ENCODE peak calls at places on chromosome 13, in four cellular contexts. J is GM12878, L is SK-N-SH, V is K562. K is an unnamed sample.

GRCh38 chr13:38879278-38879677 is 111.4 kb downstream of the STOML3 start:
- DNase-seq in J (no peak), L (no peak), V (no peak), K (no peak)

GRCh38 chr13:43805681-43806128 is 18.9 kb upstream of the ENOX1 start:
- DNase-seq in J (no peak), L (no peak), V (no peak), K (no peak)

GRCh38 chr13:40052954-40053353 is 397.5 kb downstream of the COG6 start:
- DNase-seq in J (no peak), L (no peak), V (no peak), K (no peak)

GRCh38 chr13:99227909-99228688 is 27.4 kb downstream of the UBAC2 start:
- DNase-seq in J (no peak), L (no peak), V (no peak), K (no peak)

GRCh38 chr13:36813226-36813625 is 5.8 kb upstream of the RFXAP start:
- DNase-seq in J (no peak), L (no peak), V (no peak), K (no peak)

GRCh38 chr13:101434486-101434885 is 18.0 kb upstream of the ITGBL1 start:
- DNase-seq in J (no peak), L (no peak), V (no peak), K (no peak)

GRCh38 chr13:39038569-39038898 is 278 bp downstream of the NHLRC3 start:
- DNase-seq in J (no peak), L (no peak), V (no peak), K (no peak)

GRCh38 chr13:44906758-44907157 is 82.5 kb downstream of the NUFIP1 start:
- DNase-seq in J (no peak), L (no peak), V (no peak), K (no peak)

GRCh38 chr13:24050292-24050711 is 110.2 kb upstream of the SPATA13 start:
- DNase-seq in J (no peak), L (no peak), V (no peak), K (no peak)

GRCh38 chr13:98839826-98840769 is 87.6 kb upstream of the SLC15A1 start:
- DNase-seq in J (no peak), L (peak; percentile 72), V (peak; percentile 41), K (peak; percentile 75)

GRCh38 chr13:91264484-91264883 is 83.0 kb upstream of the MIR17HG start:
- DNase-seq in J (no peak), L (no peak), V (no peak), K (no peak)

GRCh38 chr13:23969672-23970071 is 72.4 kb upstream of the C1QTNF9B start:
- DNase-seq in J (no peak), L (no peak), V (no peak), K (no peak)

GRCh38 chr13:93875527-93875926 is 604.0 kb downstream of the DCT start:
- DNase-seq in J (no peak), L (no peak), V (no peak), K (no peak)

GRCh38 chr13:88726075-88726474 is 1054.9 kb downstream of the SLITRK5 start:
- DNase-seq in J (no peak), L (no peak), V (no peak), K (no peak)

GRCh38 chr13:72149701-72150100 is 282.7 kb upstream of the DACH1 start:
- DNase-seq in J (no peak), L (no peak), V (no peak), K (no peak)

GRCh38 chr13:48828962-48829405 is 146.7 kb upstream of the FNDC3A start:
- DNase-seq in J (no peak), L (peak; percentile 6), V (no peak), K (no peak)

GRCh38 chr13:57627663-57628062 is 3.9 kb upstream of the PCDH17 start:
- DNase-seq in J (no peak), L (peak; percentile 51), V (peak; percentile 23), K (peak; percentile 7)

GRCh38 chr13:26977541-26977940 is 194.1 kb downstream of the USP12 start:
- DNase-seq in J (no peak), L (no peak), V (no peak), K (no peak)

GRCh38 chr13:110305949-110306339 is 1.0 kb downstream of the COL4A1 start:
- DNase-seq in J (no peak), L (no peak), V (no peak), K (no peak)
- TF ChIP-seq FOXM1 in J (no peak), L (no peak), V (no peak), K (no peak)

GRCh38 chr13:97385146-97385545 is 48.8 kb upstream of the RAP2A start:
- DNase-seq in J (no peak), L (no peak), V (no peak), K (no peak)
- TF ChIP-seq FOXM1 in J (no peak), L (no peak), V (no peak), K (no peak)

GRCh38 chr13:107450931-107451330 is 764.4 kb downstream of the LIG4 start:
- DNase-seq in J (no peak), L (no peak), V (no peak), K (no peak)

GRCh38 chr13:107457686-107458085 is 757.6 kb downstream of the LIG4 start:
- DNase-seq in J (no peak), L (no peak), V (no peak), K (no peak)

GRCh38 chr13:107450426-107450825 is 764.9 kb downstream of the LIG4 start:
- DNase-seq in J (no peak), L (no peak), V (no peak), K (no peak)

GRCh38 chr13:107456431-107456830 is 758.9 kb downstream of the LIG4 start:
- DNase-seq in J (no peak), L (no peak), V (no peak), K (no peak)

DNA sequence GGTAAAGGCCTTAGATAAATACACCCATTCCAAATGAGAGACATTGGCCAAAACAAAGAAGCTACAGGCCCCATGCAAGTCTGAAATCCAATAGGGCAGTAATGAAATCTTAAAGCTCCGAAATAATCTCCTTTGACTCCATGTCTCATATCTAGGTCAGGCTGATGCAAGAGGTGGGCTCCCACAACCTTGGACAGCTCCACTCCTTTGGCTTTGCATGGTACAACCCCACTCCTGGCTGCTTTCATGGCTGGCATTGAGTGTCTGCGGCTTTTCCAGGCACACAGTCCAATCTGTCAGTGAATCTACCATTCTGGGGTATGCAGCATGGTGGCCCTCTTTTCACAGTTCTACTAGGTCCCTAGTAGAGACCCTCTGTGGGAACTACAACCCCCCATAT is 762.5 kb downstream of the LIG4 start:
- DNase-seq in J (no peak), L (no peak), V (no peak), K (no peak)
- TF ChIP-seq FOXM1 in J (no peak), L (no peak), V (no peak), K (no peak)

GRCh38 chr13:33931397-33931987 is 113.5 kb downstream of the RFC3 start:
- DNase-seq in J (peak; percentile 4), L (peak; percentile 7), V (peak; percentile 16), K (peak; percentile 40)
- TF ChIP-seq FOXM1 in J (peak; percentile 24), L (no peak), V (no peak), K (no peak)

DNA sequence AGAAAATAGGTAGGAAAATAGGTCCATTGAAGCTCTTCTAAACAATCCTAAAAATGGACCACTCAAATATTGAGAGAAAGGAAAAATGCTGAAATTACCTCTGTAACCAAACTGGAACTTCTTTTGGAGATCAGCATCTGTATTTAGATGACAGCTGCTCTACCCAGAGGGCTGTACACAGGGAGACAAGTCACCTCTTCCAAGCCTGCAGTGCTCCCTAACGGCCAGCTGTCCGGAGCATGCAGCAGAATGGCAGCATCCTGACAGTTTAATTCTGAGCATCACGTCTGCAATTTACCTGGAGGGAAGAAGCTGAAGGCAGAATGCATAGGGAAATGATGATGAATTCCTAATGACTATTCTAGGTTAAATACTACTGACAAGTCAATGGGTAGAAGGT is 62.8 kb upstream of the DIAPH3 start:
- DNase-seq in J (no peak), L (peak; percentile 57), V (peak; percentile 8), K (peak; percentile 25)
- TF ChIP-seq FOXM1 in J (no peak), L (no peak), V (no peak), K (no peak)

GRCh38 chr13:113119166-113119821 is 3.3 kb upstream of the F10 start:
- DNase-seq in J (no peak), L (no peak), V (no peak), K (no peak)
- TF ChIP-seq FOXM1 in J (no peak), L (no peak), V (no peak), K (no peak)